ENCODE peak calls at places on chromosomes 13 and 19, in four cellular contexts. One of them, this sample, is unnamed.

GRCh38 chr13:99464441-99464949 is 36.8 kb upstream of the TM9SF2 start:
- DNase-seq in psoas muscle: no peak
- DNase-seq in colonic mucosa: no peak
- DNase-seq in suprapubic skin: no peak
- DNase-seq in this sample: no peak

GRCh38 chr19:9054207-9054606 is 32.7 kb upstream of the OR1M1 start:
- DNase-seq in psoas muscle: no peak
- DNase-seq in colonic mucosa: no peak
- DNase-seq in suprapubic skin: no peak
- DNase-seq in this sample: no peak

GRCh38 chr19:51293571-51294210 is 17.8 kb upstream of the IGLON5 start:
- DNase-seq in psoas muscle: no peak
- DNase-seq in colonic mucosa: no peak
- DNase-seq in suprapubic skin: no peak
- DNase-seq in this sample: no peak

GRCh38 chr19:7333198-7334118 is 15.3 kb upstream of the ARHGEF18 start:
- DNase-seq in psoas muscle: no peak
- DNase-seq in colonic mucosa: no peak
- DNase-seq in suprapubic skin: no peak
- DNase-seq in this sample: no peak

GRCh38 chr13:64817721-64818120 is 2412.4 kb downstream of the PCDH9 start:
- DNase-seq in psoas muscle: no peak
- DNase-seq in colonic mucosa: no peak
- DNase-seq in suprapubic skin: no peak
- DNase-seq in this sample: no peak

GRCh38 chr13:36817996-36818395 is 1.0 kb upstream of the RFXAP start:
- DNase-seq in psoas muscle: no peak
- DNase-seq in colonic mucosa: no peak
- DNase-seq in suprapubic skin: no peak
- DNase-seq in this sample: no peak

GRCh38 chr13:94210826-94211225 is 268.7 kb downstream of the DCT start:
- DNase-seq in psoas muscle: no peak
- DNase-seq in colonic mucosa: no peak
- DNase-seq in suprapubic skin: no peak
- DNase-seq in this sample: no peak

GRCh38 chr19:27714857-27715256 is 1498.1 kb downstream of the UQCRFS1 start:
- DNase-seq in psoas muscle: no peak
- DNase-seq in colonic mucosa: no peak
- DNase-seq in suprapubic skin: no peak
- DNase-seq in this sample: no peak

GRCh38 chr19:6801397-6802086 is 29.0 kb downstream of the VAV1 start:
- DNase-seq in psoas muscle: peak
- DNase-seq in colonic mucosa: peak
- DNase-seq in suprapubic skin: no peak
- DNase-seq in this sample: no peak

GRCh38 chr13:42649761-42650289 is 75.9 kb downstream of the TNFSF11 start:
- DNase-seq in psoas muscle: no peak
- DNase-seq in colonic mucosa: no peak
- DNase-seq in suprapubic skin: no peak
- DNase-seq in this sample: no peak

GRCh38 chr13:109297628-109298027 is 488.8 kb downstream of the IRS2 start:
- DNase-seq in psoas muscle: no peak
- DNase-seq in colonic mucosa: no peak
- DNase-seq in suprapubic skin: no peak
- DNase-seq in this sample: no peak

GRCh38 chr13:80668452-80668851 is 327.5 kb upstream of the SPRY2 start:
- DNase-seq in psoas muscle: no peak
- DNase-seq in colonic mucosa: no peak
- DNase-seq in suprapubic skin: no peak
- DNase-seq in this sample: no peak

GRCh38 chr13:95300625-95301134 is 571 bp downstream of the ABCC4 start:
- DNase-seq in psoas muscle: peak
- DNase-seq in colonic mucosa: peak
- DNase-seq in suprapubic skin: peak
- DNase-seq in this sample: no peak

GRCh38 chr19:31470229-31470939 is 121.1 kb upstream of the TSHZ3 start:
- DNase-seq in psoas muscle: no peak
- DNase-seq in colonic mucosa: no peak
- DNase-seq in suprapubic skin: no peak
- DNase-seq in this sample: no peak

GRCh38 chr13:99214691-99215090 is 14.0 kb downstream of the UBAC2 start:
- DNase-seq in psoas muscle: no peak
- DNase-seq in colonic mucosa: no peak
- DNase-seq in suprapubic skin: no peak
- DNase-seq in this sample: no peak

GRCh38 chr19:16373539-16373938 is 48.9 kb downstream of the KLF2 start:
- DNase-seq in psoas muscle: peak
- DNase-seq in colonic mucosa: no peak
- DNase-seq in suprapubic skin: no peak
- DNase-seq in this sample: no peak

GRCh38 chr13:99871249-99871898 is 100.2 kb downstream of the ZIC5 start:
- DNase-seq in psoas muscle: no peak
- DNase-seq in colonic mucosa: no peak
- DNase-seq in suprapubic skin: no peak
- DNase-seq in this sample: no peak

GRCh38 chr13:75549262-75550158 is at the start of gene UCHL3:
- DNase-seq in psoas muscle: peak
- DNase-seq in colonic mucosa: peak
- DNase-seq in suprapubic skin: peak
- DNase-seq in this sample: peak

GRCh38 chr19:38663957-38664502 is 16.6 kb downstream of the ACTN4 start:
- DNase-seq in psoas muscle: peak
- DNase-seq in colonic mucosa: no peak
- DNase-seq in suprapubic skin: no peak
- DNase-seq in this sample: no peak

GRCh38 chr19:16248380-16249023 is 50.8 kb downstream of the AP1M1 start:
- DNase-seq in psoas muscle: no peak
- DNase-seq in colonic mucosa: no peak
- DNase-seq in suprapubic skin: no peak
- DNase-seq in this sample: no peak

GRCh38 chr19:16654151-16654550 is 5.8 kb downstream of the SMIM7 start:
- DNase-seq in psoas muscle: no peak
- DNase-seq in colonic mucosa: no peak
- DNase-seq in suprapubic skin: no peak
- DNase-seq in this sample: no peak

GRCh38 chr13:52651880-52652169 is 811 bp upstream of the SUGT1 start:
- DNase-seq in psoas muscle: no peak
- DNase-seq in colonic mucosa: no peak
- DNase-seq in suprapubic skin: no peak
- DNase-seq in this sample: no peak

GRCh38 chr19:633786-634639 is 676 bp upstream of the POLRMT start:
- DNase-seq in psoas muscle: no peak
- DNase-seq in colonic mucosa: no peak
- DNase-seq in suprapubic skin: no peak
- DNase-seq in this sample: no peak

GRCh38 chr13:30409911-30410704 is 12.2 kb upstream of the UBE2L5 start:
- DNase-seq in psoas muscle: no peak
- DNase-seq in colonic mucosa: no peak
- DNase-seq in suprapubic skin: no peak
- DNase-seq in this sample: no peak

DNA sequence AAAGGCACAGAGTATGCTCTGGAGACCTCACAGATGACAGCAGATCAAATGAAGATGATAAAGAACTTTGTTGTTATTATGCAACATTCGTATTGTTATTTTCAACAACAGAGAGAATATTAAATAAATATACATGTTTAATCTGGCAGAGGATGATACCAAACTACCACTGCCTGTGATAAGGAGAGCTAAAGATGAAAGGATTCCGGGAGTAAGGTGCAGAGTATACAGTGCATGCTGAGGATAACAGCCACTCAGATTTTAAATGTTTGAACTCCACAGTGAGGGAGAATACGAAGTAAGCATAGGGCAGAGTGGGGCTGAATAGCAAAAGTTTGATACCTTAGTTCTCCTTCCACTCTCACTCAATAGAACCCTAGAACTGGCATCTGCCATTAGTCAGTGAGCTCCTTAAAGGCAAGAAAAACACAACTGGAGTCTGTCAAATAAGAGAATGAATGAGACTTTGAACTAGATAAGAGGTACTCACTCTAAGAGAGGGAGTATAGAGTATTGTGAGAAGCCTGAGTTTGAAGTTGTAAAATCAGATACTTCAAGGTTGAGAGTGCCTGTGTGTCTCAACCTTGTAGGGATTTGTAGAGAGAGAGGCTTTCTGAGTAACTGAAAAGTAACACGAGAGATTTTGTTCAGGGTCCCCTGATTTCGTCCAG is 78.5 kb downstream of the STARD13 start:
- DNase-seq in psoas muscle: no peak
- DNase-seq in colonic mucosa: no peak
- DNase-seq in suprapubic skin: no peak
- DNase-seq in this sample: no peak
- H3K4me3 ChIP-seq in psoas muscle: no peak
- H3K4me3 ChIP-seq in colonic mucosa: no peak
- H3K4me3 ChIP-seq in suprapubic skin: no peak
- H3K4me3 ChIP-seq in this sample: no peak

GRCh38 chr13:114123876-114124275 is 8.5 kb downstream of the RASA3 start:
- DNase-seq in psoas muscle: no peak
- DNase-seq in colonic mucosa: no peak
- DNase-seq in suprapubic skin: no peak
- DNase-seq in this sample: no peak

GRCh38 chr13:114124486-114124885 is 7.9 kb downstream of the RASA3 start:
- DNase-seq in psoas muscle: peak
- DNase-seq in colonic mucosa: no peak
- DNase-seq in suprapubic skin: no peak
- DNase-seq in this sample: no peak

GRCh38 chr13:114123448-114123847 is 9.0 kb downstream of the RASA3 start:
- DNase-seq in psoas muscle: no peak
- DNase-seq in colonic mucosa: no peak
- DNase-seq in suprapubic skin: no peak
- DNase-seq in this sample: no peak

GRCh38 chr13:114121496-114122466 is 10.6 kb downstream of the RASA3 start:
- DNase-seq in psoas muscle: no peak
- DNase-seq in colonic mucosa: no peak
- DNase-seq in suprapubic skin: no peak
- DNase-seq in this sample: no peak

GRCh38 chr13:114122591-114123211 is 9.7 kb downstream of the RASA3 start:
- DNase-seq in psoas muscle: no peak
- DNase-seq in colonic mucosa: no peak
- DNase-seq in suprapubic skin: no peak
- DNase-seq in this sample: no peak
- H3K27ac ChIP-seq in psoas muscle: peak
- H3K27ac ChIP-seq in colonic mucosa: no peak
- H3K27ac ChIP-seq in suprapubic skin: no peak
- H3K27ac ChIP-seq in this sample: peak

DNA sequence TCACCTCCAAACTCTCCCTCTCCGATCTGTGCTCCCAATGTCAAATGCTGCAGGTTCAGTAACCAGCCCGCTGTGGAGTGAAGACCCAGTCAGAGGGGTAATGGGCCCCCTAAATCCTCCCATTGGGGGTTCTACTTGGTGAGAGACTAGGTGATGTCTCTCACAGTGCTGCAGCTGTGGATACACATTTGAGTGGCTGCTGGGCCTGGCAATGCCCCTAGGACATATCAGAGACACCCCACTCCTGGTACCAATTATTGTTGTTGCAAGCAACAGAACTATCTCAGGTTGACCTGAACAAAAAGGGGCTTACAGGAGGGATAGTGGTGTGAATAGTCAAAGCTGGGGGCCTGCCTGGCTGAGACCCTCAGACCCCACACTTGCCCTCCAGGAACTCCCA is 4.6 kb downstream of the MATK start:
- DNase-seq in psoas muscle: no peak
- DNase-seq in colonic mucosa: no peak
- DNase-seq in suprapubic skin: no peak
- DNase-seq in this sample: no peak
- H3K4me3 ChIP-seq in psoas muscle: no peak
- H3K4me3 ChIP-seq in colonic mucosa: no peak
- H3K4me3 ChIP-seq in suprapubic skin: no peak
- H3K4me3 ChIP-seq in this sample: no peak

GRCh38 chr13:24265453-24265852 is 43.9 kb upstream of the C1QTNF9 start:
- DNase-seq in psoas muscle: no peak
- DNase-seq in colonic mucosa: no peak
- DNase-seq in suprapubic skin: no peak
- DNase-seq in this sample: no peak
- H3K27ac ChIP-seq in psoas muscle: no peak
- H3K27ac ChIP-seq in colonic mucosa: no peak
- H3K27ac ChIP-seq in suprapubic skin: no peak
- H3K27ac ChIP-seq in this sample: no peak

GRCh38 chr19:55086730-55087541 is 11.3 kb downstream of the EPS8L1 start:
- DNase-seq in psoas muscle: peak
- DNase-seq in colonic mucosa: peak
- DNase-seq in suprapubic skin: peak
- DNase-seq in this sample: no peak
- H3K4me3 ChIP-seq in psoas muscle: peak
- H3K4me3 ChIP-seq in colonic mucosa: peak
- H3K4me3 ChIP-seq in suprapubic skin: peak
- H3K4me3 ChIP-seq in this sample: peak

GRCh38 chr13:57073983-57074382 is 66.7 kb upstream of the PRR20A start:
- DNase-seq in psoas muscle: no peak
- DNase-seq in colonic mucosa: no peak
- DNase-seq in suprapubic skin: no peak
- DNase-seq in this sample: no peak
- H3K27ac ChIP-seq in psoas muscle: no peak
- H3K27ac ChIP-seq in colonic mucosa: no peak
- H3K27ac ChIP-seq in suprapubic skin: no peak
- H3K27ac ChIP-seq in this sample: no peak

This sample was measured in vagina.